ENCODE peak calls at places on chromosomes 3 and 15, in four cellular contexts. U is HepG2, W is GM12878, E is K562. K is an unnamed sample.

GRCh38 chr3:9884555-9885165 is 4.6 kb upstream of the CIDEC start:
- DNase-seq in U (peak), W (no peak), E (peak), K (no peak)

GRCh38 chr15:34084086-34084485 is 17.6 kb downstream of the EMC7 start:
- DNase-seq in U (no peak), W (no peak), E (no peak), K (no peak)

GRCh38 chr15:28081594-28081993 is 17.5 kb downstream of the OCA2 start:
- DNase-seq in U (no peak), W (no peak), E (no peak), K (no peak)

GRCh38 chr15:56176996-56177395 is 66.7 kb downstream of the RFX7 start:
- DNase-seq in U (no peak), W (no peak), E (no peak), K (no peak)

GRCh38 chr3:157487339-157487738 is 15.9 kb downstream of the VEPH1 start:
- DNase-seq in U (no peak), W (no peak), E (no peak), K (no peak)

GRCh38 chr3:31382856-31383255 is 149.9 kb upstream of the STT3B start:
- DNase-seq in U (no peak), W (no peak), E (no peak), K (no peak)

GRCh38 chr15:91694131-91694828 is 159.2 kb upstream of the SLCO3A1 start:
- DNase-seq in U (no peak), W (no peak), E (no peak), K (no peak)

GRCh38 chr3:174206607-174207192 is 652.4 kb upstream of the NAALADL2 start:
- DNase-seq in U (no peak), W (no peak), E (no peak), K (no peak)

GRCh38 chr15:37291920-37292319 is 191.6 kb upstream of the MEIS2 start:
- DNase-seq in U (no peak), W (no peak), E (no peak), K (no peak)

GRCh38 chr3:192212335-192212734 is 515.0 kb downstream of the FGF12 start:
- DNase-seq in U (no peak), W (no peak), E (no peak), K (no peak)

GRCh38 chr15:82298520-82298919 is 35.9 kb downstream of the SAXO2 start:
- DNase-seq in U (no peak), W (no peak), E (no peak), K (no peak)

GRCh38 chr15:70299931-70300858 is 202.5 kb upstream of the TLE3 start:
- DNase-seq in U (no peak), W (peak), E (no peak), K (no peak)

GRCh38 chr3:136008732-136009456 is 43.4 kb downstream of the PPP2R3A start:
- DNase-seq in U (no peak), W (no peak), E (peak), K (no peak)

GRCh38 chr3:196995027-196995426 is 26.4 kb upstream of the PIGZ start:
- DNase-seq in U (no peak), W (no peak), E (no peak), K (no peak)

GRCh38 chr15:98567951-98568350 is 80.4 kb upstream of the IGF1R start:
- DNase-seq in U (no peak), W (no peak), E (no peak), K (no peak)

GRCh38 chr15:88394553-88395159 is 72.5 kb downstream of the MRPL46 start:
- DNase-seq in U (no peak), W (no peak), E (no peak), K (no peak)

GRCh38 chr3:61537366-61537765 is 24.0 kb upstream of the PTPRG start:
- DNase-seq in U (no peak), W (no peak), E (no peak), K (no peak)

GRCh38 chr3:169465416-169465815 is 198.1 kb downstream of the MECOM start:
- DNase-seq in U (no peak), W (no peak), E (no peak), K (no peak)

GRCh38 chr15:93030430-93031102 is 58.4 kb downstream of the RGMA start:
- DNase-seq in U (peak), W (peak), E (peak), K (peak)

GRCh38 chr15:59191855-59192237 is 14.8 kb upstream of the LDHAL6B start:
- DNase-seq in U (no peak), W (no peak), E (no peak), K (no peak)

GRCh38 chr3:35422826-35423601 is 216.3 kb upstream of the ARPP21 start:
- DNase-seq in U (no peak), W (no peak), E (no peak), K (no peak)

GRCh38 chr3:64184621-64185020 is 40.6 kb downstream of the PRICKLE2 start:
- DNase-seq in U (no peak), W (no peak), E (no peak), K (no peak)

GRCh38 chr3:171101982-171102610 is 75.6 kb upstream of the SLC2A2 start:
- DNase-seq in U (no peak), W (no peak), E (no peak), K (no peak)

GRCh38 chr15:42796955-42797779 is 60.2 kb upstream of the CDAN1 start:
- DNase-seq in U (no peak), W (no peak), E (no peak), K (no peak)

GRCh38 chr3:14126017-14126902 is 1.4 kb downstream of the TMEM43 start:
- DNase-seq in U (no peak), W (no peak), E (no peak), K (no peak)

GRCh38 chr3:71728632-71729342 is 3.6 kb upstream of the EIF4E3 start:
- DNase-seq in U (no peak), W (no peak), E (peak), K (no peak)

GRCh38 chr15:85045615-85046014 is 64.0 kb downstream of the PDE8A start:
- DNase-seq in U (no peak), W (no peak), E (no peak), K (no peak)

GRCh38 chr3:160150525-160150924 is 74.7 kb upstream of the C3orf80 start:
- DNase-seq in U (no peak), W (no peak), E (no peak), K (no peak)

GRCh38 chr3:160157321-160157720 is 67.9 kb upstream of the C3orf80 start:
- DNase-seq in U (no peak), W (no peak), E (no peak), K (no peak)

GRCh38 chr3:160150066-160150465 is 75.2 kb upstream of the C3orf80 start:
- DNase-seq in U (no peak), W (no peak), E (no peak), K (no peak)

GRCh38 chr3:160152638-160153037 is 72.6 kb upstream of the C3orf80 start:
- DNase-seq in U (no peak), W (no peak), E (no peak), K (no peak)

GRCh38 chr3:160154033-160154432 is 71.2 kb upstream of the C3orf80 start:
- DNase-seq in U (no peak), W (no peak), E (no peak), K (no peak)
- TF ChIP-seq BRCA1 in U (no peak), W (no peak), E (no peak), K (no peak)

GRCh38 chr15:64943512-64944225 is 32.0 kb downstream of the ANKDD1A start:
- DNase-seq in U (no peak), W (no peak), E (no peak), K (no peak)

GRCh38 chr15:64938192-64938591 is 26.5 kb downstream of the ANKDD1A start:
- DNase-seq in U (peak), W (no peak), E (no peak), K (no peak)

GRCh38 chr15:64944961-64945360 is 33.3 kb downstream of the ANKDD1A start:
- DNase-seq in U (no peak), W (no peak), E (no peak), K (no peak)

GRCh38 chr15:64947211-64947610 is 35.5 kb downstream of the ANKDD1A start:
- DNase-seq in U (no peak), W (no peak), E (no peak), K (peak)

GRCh38 chr15:64942356-64942755 is 30.7 kb downstream of the ANKDD1A start:
- DNase-seq in U (no peak), W (no peak), E (no peak), K (peak)
- TF ChIP-seq BRCA1 in U (no peak), W (no peak), E (no peak), K (no peak)

DNA sequence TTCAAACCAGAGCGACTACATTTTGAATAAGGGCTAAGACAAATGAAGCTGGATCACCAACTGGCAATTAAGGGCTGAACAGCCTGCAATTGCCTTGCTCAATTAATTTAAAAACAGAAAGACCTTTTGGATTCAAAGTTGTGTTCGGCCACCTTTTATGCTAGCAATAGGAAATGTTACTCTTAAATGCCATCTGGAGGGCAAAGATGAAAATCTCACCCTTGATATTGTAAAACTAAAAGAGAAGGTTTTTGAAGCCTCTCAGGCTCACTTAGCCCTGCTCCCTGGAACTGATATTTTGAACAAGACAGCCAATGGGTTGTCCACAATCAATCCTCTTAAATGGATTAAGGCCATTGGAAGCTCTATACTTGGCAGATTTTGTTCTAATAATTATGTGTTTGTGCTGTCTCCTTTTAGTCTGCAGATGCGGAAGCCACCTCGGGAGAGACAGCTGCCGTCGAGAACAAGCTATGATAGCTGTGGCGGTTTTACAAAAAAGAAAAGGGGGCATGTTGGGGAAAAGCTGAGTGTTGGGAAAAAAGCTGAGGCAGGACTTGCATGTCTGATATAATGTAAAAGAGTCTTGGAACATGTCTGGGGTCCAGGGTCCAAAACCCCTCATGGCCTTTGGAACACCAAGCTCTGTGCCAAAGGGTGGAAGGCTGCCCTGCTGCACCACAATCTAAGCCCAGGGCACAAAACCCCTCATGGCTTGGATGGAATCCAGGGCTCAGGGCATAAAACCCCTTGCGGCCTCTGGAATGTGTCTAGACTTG is 44.4 kb downstream of the ACAD9 start:
- DNase-seq in U (no peak), W (no peak), E (no peak), K (no peak)
- TF ChIP-seq BRCA1 in U (no peak), W (no peak), E (no peak), K (no peak)

GRCh38 chr15:53453253-53454105 is 306.0 kb downstream of the WDR72 start:
- DNase-seq in U (peak), W (no peak), E (no peak), K (no peak)
- TF ChIP-seq BRCA1 in U (no peak), W (no peak), E (no peak), K (no peak)

DNA sequence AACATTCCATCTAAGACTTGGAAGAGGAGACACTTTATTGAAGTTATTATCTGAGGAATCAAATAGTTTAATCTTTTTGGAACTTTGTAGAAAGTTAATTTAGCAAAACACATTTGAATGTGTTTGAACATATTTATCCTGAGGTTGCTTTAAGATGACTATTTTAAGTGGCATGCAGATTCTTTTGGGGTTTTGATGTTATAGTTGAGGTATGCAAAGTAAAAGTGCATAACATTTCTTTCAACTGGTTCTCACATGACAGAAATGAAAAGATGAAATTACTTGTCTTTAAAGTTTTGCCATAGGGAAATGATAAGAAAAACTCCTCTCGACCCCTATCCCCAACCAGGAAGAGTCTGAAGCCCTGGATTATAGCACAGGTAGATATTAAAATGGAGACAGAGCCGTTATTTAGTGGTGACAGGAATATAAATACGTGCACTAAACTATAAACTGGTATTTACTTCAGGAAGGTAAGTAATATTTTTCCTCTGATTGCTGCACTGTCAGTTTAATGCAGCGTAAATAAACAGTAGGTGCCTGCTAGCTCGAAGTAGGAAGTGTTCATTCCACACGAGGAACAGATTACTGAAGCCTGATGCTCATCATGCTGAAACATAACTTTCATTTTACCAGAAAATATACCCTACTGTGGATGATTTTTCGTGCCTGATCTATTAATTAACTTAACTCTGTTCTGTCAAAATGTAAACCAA is 15.1 kb upstream of the SATB1 start:
- DNase-seq in U (no peak), W (no peak), E (no peak), K (no peak)
- TF ChIP-seq BRCA1 in U (no peak), W (no peak), E (no peak), K (no peak)